ENCODE peak calls at places on chromosomes 3 and 15, in six cellular contexts. One of them, this sample, is unnamed.

GRCh38 chr3:14480207-14481017 is 59.7 kb downstream of the GRIP2 start:
- DNase-seq in activated CD4-positive, alpha-beta T cell treated with anti-CD3 and anti-CD28 coated beads, Interleukin-2, amount 50 U/mL, for 48 hours: no peak
- DNase-seq in psoas muscle: no peak
- DNase-seq in NCI-H1092: no peak
- DNase-seq in iPS-NIHi11: no peak
- DNase-seq in Right ventricle myocardium superior: peak
- DNase-seq in this sample: no peak

GRCh38 chr15:80331886-80332406 is 72.2 kb upstream of the ARNT2 start:
- DNase-seq in activated CD4-positive, alpha-beta T cell treated with anti-CD3 and anti-CD28 coated beads, Interleukin-2, amount 50 U/mL, for 48 hours: no peak
- DNase-seq in psoas muscle: no peak
- DNase-seq in NCI-H1092: no peak
- DNase-seq in iPS-NIHi11: no peak
- DNase-seq in Right ventricle myocardium superior: no peak
- DNase-seq in this sample: no peak

GRCh38 chr15:74907277-74907870 is 723 bp upstream of the FAM219B start:
- DNase-seq in activated CD4-positive, alpha-beta T cell treated with anti-CD3 and anti-CD28 coated beads, Interleukin-2, amount 50 U/mL, for 48 hours: no peak
- DNase-seq in psoas muscle: no peak
- DNase-seq in NCI-H1092: no peak
- DNase-seq in iPS-NIHi11: no peak
- DNase-seq in Right ventricle myocardium superior: no peak
- DNase-seq in this sample: no peak

GRCh38 chr3:168384990-168385389 is 289.3 kb upstream of the GOLIM4 start:
- DNase-seq in activated CD4-positive, alpha-beta T cell treated with anti-CD3 and anti-CD28 coated beads, Interleukin-2, amount 50 U/mL, for 48 hours: no peak
- DNase-seq in psoas muscle: no peak
- DNase-seq in NCI-H1092: no peak
- DNase-seq in iPS-NIHi11: no peak
- DNase-seq in Right ventricle myocardium superior: no peak
- DNase-seq in this sample: no peak

GRCh38 chr3:45612918-45613602 is 18.5 kb downstream of the LIMD1 start:
- DNase-seq in activated CD4-positive, alpha-beta T cell treated with anti-CD3 and anti-CD28 coated beads, Interleukin-2, amount 50 U/mL, for 48 hours: no peak
- DNase-seq in psoas muscle: no peak
- DNase-seq in NCI-H1092: no peak
- DNase-seq in iPS-NIHi11: no peak
- DNase-seq in Right ventricle myocardium superior: peak
- DNase-seq in this sample: no peak

GRCh38 chr15:101099183-101099582 is 152.7 kb downstream of the CHSY1 start:
- DNase-seq in activated CD4-positive, alpha-beta T cell treated with anti-CD3 and anti-CD28 coated beads, Interleukin-2, amount 50 U/mL, for 48 hours: peak
- DNase-seq in psoas muscle: no peak
- DNase-seq in NCI-H1092: no peak
- DNase-seq in iPS-NIHi11: no peak
- DNase-seq in Right ventricle myocardium superior: no peak
- DNase-seq in this sample: no peak

GRCh38 chr15:100986158-100986896 is 67.2 kb downstream of the LRRK1 start:
- DNase-seq in activated CD4-positive, alpha-beta T cell treated with anti-CD3 and anti-CD28 coated beads, Interleukin-2, amount 50 U/mL, for 48 hours: no peak
- DNase-seq in psoas muscle: no peak
- DNase-seq in NCI-H1092: no peak
- DNase-seq in iPS-NIHi11: no peak
- DNase-seq in Right ventricle myocardium superior: no peak
- DNase-seq in this sample: no peak

GRCh38 chr3:172658344-172659245 is 52.3 kb downstream of the NCEH1 start:
- DNase-seq in activated CD4-positive, alpha-beta T cell treated with anti-CD3 and anti-CD28 coated beads, Interleukin-2, amount 50 U/mL, for 48 hours: no peak
- DNase-seq in psoas muscle: no peak
- DNase-seq in NCI-H1092: no peak
- DNase-seq in iPS-NIHi11: peak
- DNase-seq in Right ventricle myocardium superior: no peak
- DNase-seq in this sample: no peak

GRCh38 chr15:39685999-39686613 is 96.5 kb downstream of the FSIP1 start:
- DNase-seq in activated CD4-positive, alpha-beta T cell treated with anti-CD3 and anti-CD28 coated beads, Interleukin-2, amount 50 U/mL, for 48 hours: peak
- DNase-seq in psoas muscle: no peak
- DNase-seq in NCI-H1092: peak
- DNase-seq in iPS-NIHi11: peak
- DNase-seq in Right ventricle myocardium superior: no peak
- DNase-seq in this sample: peak